ENCODE peak calls at places on chromosome X, in nine cellular contexts. One of them, this sample, is unnamed.
A peak's percentile ranks its signal among the peaks of the same experiment; 100 is the strongest.

GRCh38 chrX:42752730-42753129 is 25.2 kb downstream of the PPP1R2C start:
- DNase-seq in CD4-positive, alpha-beta memory T cell: no peak
- DNase-seq in IMR-90: no peak
- DNase-seq in heart left ventricle: no peak
- DNase-seq in left ventricle myocardium inferior: no peak
- DNase-seq in A549: no peak
- DNase-seq in tibial artery: no peak
- DNase-seq in OCI-LY7: no peak
- DNase-seq in breast epithelium: no peak
- DNase-seq in this sample: no peak

GRCh38 chrX:129945131-129945530 is 37.3 kb upstream of the BCORL1 start:
- DNase-seq in left ventricle myocardium inferior: no peak
- DNase-seq in IMR-90: peak; percentile 22
- DNase-seq in A549: peak; percentile 10
- DNase-seq in heart left ventricle: no peak
- DNase-seq in CD4-positive, alpha-beta memory T cell: no peak
- DNase-seq in tibial artery: no peak
- DNase-seq in breast epithelium: no peak
- DNase-seq in OCI-LY7: no peak
- DNase-seq in this sample: no peak

GRCh38 chrX:136764206-136764605 is 16.5 kb downstream of the ARHGEF6 start:
- DNase-seq in tibial artery: no peak
- DNase-seq in OCI-LY7: no peak
- DNase-seq in IMR-90: no peak
- DNase-seq in A549: no peak
- DNase-seq in CD4-positive, alpha-beta memory T cell: no peak
- DNase-seq in breast epithelium: no peak
- DNase-seq in heart left ventricle: no peak
- DNase-seq in left ventricle myocardium inferior: no peak
- DNase-seq in this sample: no peak

GRCh38 chrX:149161438-149162088 is 343.5 kb downstream of the IDS start:
- DNase-seq in left ventricle myocardium inferior: no peak
- DNase-seq in heart left ventricle: no peak
- DNase-seq in OCI-LY7: no peak
- DNase-seq in A549: no peak
- DNase-seq in CD4-positive, alpha-beta memory T cell: no peak
- DNase-seq in IMR-90: no peak
- DNase-seq in tibial artery: no peak
- DNase-seq in breast epithelium: no peak
- DNase-seq in this sample: no peak

GRCh38 chrX:131394384-131394783 is 105.3 kb upstream of the IGSF1 start:
- DNase-seq in A549: peak; percentile 1
- DNase-seq in left ventricle myocardium inferior: no peak
- DNase-seq in IMR-90: no peak
- DNase-seq in breast epithelium: no peak
- DNase-seq in CD4-positive, alpha-beta memory T cell: no peak
- DNase-seq in tibial artery: no peak
- DNase-seq in heart left ventricle: no peak
- DNase-seq in OCI-LY7: peak; percentile 3
- DNase-seq in this sample: no peak

GRCh38 chrX:113743069-113743468 is 840.8 kb upstream of the HTR2C start:
- DNase-seq in left ventricle myocardium inferior: no peak
- DNase-seq in heart left ventricle: no peak
- DNase-seq in OCI-LY7: peak; percentile 40
- DNase-seq in IMR-90: no peak
- DNase-seq in CD4-positive, alpha-beta memory T cell: no peak
- DNase-seq in A549: no peak
- DNase-seq in tibial artery: no peak
- DNase-seq in breast epithelium: no peak
- DNase-seq in this sample: no peak

GRCh38 chrX:102651968-102652744 is 873 bp downstream of the GPRASP1 start:
- DNase-seq in heart left ventricle: no peak
- DNase-seq in CD4-positive, alpha-beta memory T cell: peak; percentile 76
- DNase-seq in breast epithelium: peak; percentile 56
- DNase-seq in IMR-90: peak; percentile 29
- DNase-seq in tibial artery: peak; percentile 42
- DNase-seq in left ventricle myocardium inferior: no peak
- DNase-seq in A549: peak; percentile 30
- DNase-seq in OCI-LY7: no peak
- DNase-seq in this sample: peak; percentile 73

GRCh38 chrX:78375894-78376293 is 48.5 kb upstream of the CYSLTR1 start:
- DNase-seq in tibial artery: no peak
- DNase-seq in heart left ventricle: no peak
- DNase-seq in A549: no peak
- DNase-seq in OCI-LY7: no peak
- DNase-seq in CD4-positive, alpha-beta memory T cell: peak; percentile 13
- DNase-seq in breast epithelium: no peak
- DNase-seq in left ventricle myocardium inferior: no peak
- DNase-seq in IMR-90: no peak
- DNase-seq in this sample: no peak

GRCh38 chrX:53481816-53482485 is 47.8 kb upstream of the HSD17B10 start:
- DNase-seq in CD4-positive, alpha-beta memory T cell: peak; percentile 37
- DNase-seq in left ventricle myocardium inferior: no peak
- DNase-seq in A549: peak; percentile 78
- DNase-seq in tibial artery: peak; percentile 51
- DNase-seq in IMR-90: peak; percentile 69
- DNase-seq in heart left ventricle: no peak
- DNase-seq in OCI-LY7: peak; percentile 60
- DNase-seq in breast epithelium: peak; percentile 30
- DNase-seq in this sample: no peak

GRCh38 chrX:148504412-148504950 is 4.1 kb downstream of the AFF2 start:
- DNase-seq in IMR-90: no peak
- DNase-seq in heart left ventricle: peak; percentile 40
- DNase-seq in A549: no peak
- DNase-seq in OCI-LY7: no peak
- DNase-seq in tibial artery: no peak
- DNase-seq in breast epithelium: no peak
- DNase-seq in left ventricle myocardium inferior: no peak
- DNase-seq in CD4-positive, alpha-beta memory T cell: no peak
- DNase-seq in this sample: no peak

GRCh38 chrX:85499400-85499799 is 119.9 kb upstream of the POF1B start:
- DNase-seq in heart left ventricle: no peak
- DNase-seq in OCI-LY7: no peak
- DNase-seq in breast epithelium: no peak
- DNase-seq in A549: no peak
- DNase-seq in CD4-positive, alpha-beta memory T cell: no peak
- DNase-seq in IMR-90: no peak
- DNase-seq in tibial artery: no peak
- DNase-seq in left ventricle myocardium inferior: no peak
- DNase-seq in this sample: no peak

GRCh38 chrX:12292996-12293765 is 154.9 kb downstream of the FRMPD4 start:
- DNase-seq in A549: no peak
- DNase-seq in OCI-LY7: no peak
- DNase-seq in CD4-positive, alpha-beta memory T cell: no peak
- DNase-seq in left ventricle myocardium inferior: no peak
- DNase-seq in heart left ventricle: no peak
- DNase-seq in IMR-90: peak; percentile 75
- DNase-seq in breast epithelium: no peak
- DNase-seq in tibial artery: no peak
- DNase-seq in this sample: no peak

GRCh38 chrX:130170752-130171445 is 863 bp upstream of the RAB33A start:
- DNase-seq in CD4-positive, alpha-beta memory T cell: peak; percentile 55
- DNase-seq in IMR-90: no peak
- DNase-seq in A549: peak; percentile 59
- DNase-seq in breast epithelium: no peak
- DNase-seq in tibial artery: no peak
- DNase-seq in heart left ventricle: peak; percentile 64
- DNase-seq in left ventricle myocardium inferior: peak; percentile 41
- DNase-seq in OCI-LY7: peak; percentile 71
- DNase-seq in this sample: no peak

GRCh38 chrX:12901486-12901885 is 4.9 kb upstream of the TLR8 start:
- DNase-seq in IMR-90: peak; percentile 39
- DNase-seq in tibial artery: peak; percentile 29
- DNase-seq in left ventricle myocardium inferior: peak; percentile 31
- DNase-seq in breast epithelium: peak; percentile 40
- DNase-seq in CD4-positive, alpha-beta memory T cell: peak; percentile 49
- DNase-seq in OCI-LY7: peak; percentile 70
- DNase-seq in A549: peak; percentile 61
- DNase-seq in heart left ventricle: peak; percentile 64
- DNase-seq in this sample: peak; percentile 32

GRCh38 chrX:129496625-129497024 is 26.7 kb downstream of the SMARCA1 start:
- DNase-seq in CD4-positive, alpha-beta memory T cell: no peak
- DNase-seq in breast epithelium: no peak
- DNase-seq in OCI-LY7: no peak
- DNase-seq in IMR-90: peak; percentile 67
- DNase-seq in tibial artery: no peak
- DNase-seq in left ventricle myocardium inferior: no peak
- DNase-seq in heart left ventricle: no peak
- DNase-seq in A549: no peak
- DNase-seq in this sample: no peak

GRCh38 chrX:50475208-50475607 is 4.6 kb upstream of the DGKK start:
- DNase-seq in A549: no peak
- DNase-seq in left ventricle myocardium inferior: no peak
- DNase-seq in tibial artery: no peak
- DNase-seq in heart left ventricle: no peak
- DNase-seq in OCI-LY7: no peak
- DNase-seq in IMR-90: no peak
- DNase-seq in breast epithelium: no peak
- DNase-seq in CD4-positive, alpha-beta memory T cell: no peak
- DNase-seq in this sample: no peak

GRCh38 chrX:118861338-118861737 is 37.7 kb downstream of the ZCCHC12 start:
- DNase-seq in breast epithelium: no peak
- DNase-seq in tibial artery: no peak
- DNase-seq in OCI-LY7: no peak
- DNase-seq in IMR-90: no peak
- DNase-seq in A549: no peak
- DNase-seq in left ventricle myocardium inferior: no peak
- DNase-seq in heart left ventricle: no peak
- DNase-seq in CD4-positive, alpha-beta memory T cell: no peak
- DNase-seq in this sample: no peak

GRCh38 chrX:118853596-118853995 is 30.0 kb downstream of the ZCCHC12 start:
- DNase-seq in tibial artery: no peak
- DNase-seq in IMR-90: no peak
- DNase-seq in breast epithelium: no peak
- DNase-seq in OCI-LY7: no peak
- DNase-seq in heart left ventricle: no peak
- DNase-seq in left ventricle myocardium inferior: no peak
- DNase-seq in CD4-positive, alpha-beta memory T cell: no peak
- DNase-seq in A549: no peak
- DNase-seq in this sample: no peak

GRCh38 chrX:118855681-118856310 is 32.2 kb downstream of the ZCCHC12 start:
- DNase-seq in CD4-positive, alpha-beta memory T cell: no peak
- DNase-seq in OCI-LY7: no peak
- DNase-seq in breast epithelium: no peak
- DNase-seq in IMR-90: no peak
- DNase-seq in left ventricle myocardium inferior: no peak
- DNase-seq in heart left ventricle: no peak
- DNase-seq in tibial artery: no peak
- DNase-seq in A549: no peak
- DNase-seq in this sample: no peak
- H3K4me1 ChIP-seq in CD4-positive, alpha-beta memory T cell: no peaks in the 10 kb centered on the region
- H3K4me1 ChIP-seq in OCI-LY7: no peaks in the 10 kb centered on the region
- H3K4me1 ChIP-seq in breast epithelium: no peaks in the 10 kb centered on the region
- H3K4me1 ChIP-seq in IMR-90: no peaks in the 10 kb centered on the region
- H3K4me1 ChIP-seq in left ventricle myocardium inferior: no peaks in the 10 kb centered on the region
- H3K4me1 ChIP-seq in heart left ventricle: no peaks in the 10 kb centered on the region
- H3K4me1 ChIP-seq in tibial artery: no peaks in the 10 kb centered on the region
- H3K4me1 ChIP-seq in A549: peaks cover 4% of the 10 kb centered on the region
- H3K4me1 ChIP-seq in this sample: no peaks in the 10 kb centered on the region

GRCh38 chrX:66635360-66635759 is 3.5 kb downstream of the EDA2R start:
- DNase-seq in left ventricle myocardium inferior: no peak
- DNase-seq in A549: peak; percentile 17
- DNase-seq in CD4-positive, alpha-beta memory T cell: no peak
- DNase-seq in IMR-90: peak; percentile 86
- DNase-seq in breast epithelium: no peak
- DNase-seq in tibial artery: no peak
- DNase-seq in heart left ventricle: no peak
- DNase-seq in OCI-LY7: no peak
- DNase-seq in this sample: peak; percentile 41

GRCh38 chrX:66633541-66633940 is 5.3 kb downstream of the EDA2R start:
- DNase-seq in heart left ventricle: no peak
- DNase-seq in left ventricle myocardium inferior: no peak
- DNase-seq in OCI-LY7: no peak
- DNase-seq in CD4-positive, alpha-beta memory T cell: no peak
- DNase-seq in breast epithelium: no peak
- DNase-seq in A549: no peak
- DNase-seq in tibial artery: no peak
- DNase-seq in IMR-90: peak; percentile 76
- DNase-seq in this sample: peak; percentile 20

GRCh38 chrX:66632986-66633385 is 5.9 kb downstream of the EDA2R start:
- DNase-seq in heart left ventricle: no peak
- DNase-seq in breast epithelium: no peak
- DNase-seq in tibial artery: no peak
- DNase-seq in left ventricle myocardium inferior: no peak
- DNase-seq in A549: no peak
- DNase-seq in OCI-LY7: no peak
- DNase-seq in IMR-90: peak; percentile 35
- DNase-seq in CD4-positive, alpha-beta memory T cell: no peak
- DNase-seq in this sample: no peak

GRCh38 chrX:66632473-66632872 is 6.4 kb downstream of the EDA2R start:
- DNase-seq in OCI-LY7: no peak
- DNase-seq in tibial artery: no peak
- DNase-seq in left ventricle myocardium inferior: no peak
- DNase-seq in IMR-90: peak; percentile 28
- DNase-seq in heart left ventricle: no peak
- DNase-seq in breast epithelium: no peak
- DNase-seq in A549: no peak
- DNase-seq in CD4-positive, alpha-beta memory T cell: no peak
- DNase-seq in this sample: no peak

GRCh38 chrX:66634272-66634671 is 4.6 kb downstream of the EDA2R start:
- DNase-seq in CD4-positive, alpha-beta memory T cell: no peak
- DNase-seq in A549: no peak
- DNase-seq in OCI-LY7: no peak
- DNase-seq in tibial artery: no peak
- DNase-seq in left ventricle myocardium inferior: no peak
- DNase-seq in breast epithelium: no peak
- DNase-seq in IMR-90: peak; percentile 6
- DNase-seq in heart left ventricle: no peak
- DNase-seq in this sample: no peak
- H3K4me3 ChIP-seq in CD4-positive, alpha-beta memory T cell: no peak overlapping the region
- H3K4me3 ChIP-seq in A549: no peak overlapping the region
- H3K4me3 ChIP-seq in OCI-LY7: no peak overlapping the region
- H3K4me3 ChIP-seq in tibial artery: no peak overlapping the region
- H3K4me3 ChIP-seq in left ventricle myocardium inferior: no peak overlapping the region
- H3K4me3 ChIP-seq in breast epithelium: no peak overlapping the region
- H3K4me3 ChIP-seq in IMR-90: no peak overlapping the region
- H3K4me3 ChIP-seq in heart left ventricle: no peak overlapping the region
- H3K4me3 ChIP-seq in this sample: no peak overlapping the region

GRCh38 chrX:44225667-44226066 is 117.8 kb downstream of the EFHC2 start:
- DNase-seq in left ventricle myocardium inferior: no peak
- DNase-seq in A549: no peak
- DNase-seq in CD4-positive, alpha-beta memory T cell: no peak
- DNase-seq in OCI-LY7: no peak
- DNase-seq in tibial artery: no peak
- DNase-seq in heart left ventricle: no peak
- DNase-seq in breast epithelium: no peak
- DNase-seq in IMR-90: no peak
- DNase-seq in this sample: no peak
- H3K9me3 ChIP-seq in left ventricle myocardium inferior: no peaks in the 10 kb centered on the region
- H3K9me3 ChIP-seq in A549: no peaks in the 10 kb centered on the region
- H3K9me3 ChIP-seq in CD4-positive, alpha-beta memory T cell: no peaks in the 10 kb centered on the region
- H3K9me3 ChIP-seq in OCI-LY7: no peaks in the 10 kb centered on the region
- H3K9me3 ChIP-seq in tibial artery: no peaks in the 10 kb centered on the region
- H3K9me3 ChIP-seq in heart left ventricle: no peaks in the 10 kb centered on the region
- H3K9me3 ChIP-seq in breast epithelium: no peaks in the 10 kb centered on the region
- H3K9me3 ChIP-seq in IMR-90: no peaks in the 10 kb centered on the region
- H3K9me3 ChIP-seq in this sample: no peaks in the 10 kb centered on the region

DNA sequence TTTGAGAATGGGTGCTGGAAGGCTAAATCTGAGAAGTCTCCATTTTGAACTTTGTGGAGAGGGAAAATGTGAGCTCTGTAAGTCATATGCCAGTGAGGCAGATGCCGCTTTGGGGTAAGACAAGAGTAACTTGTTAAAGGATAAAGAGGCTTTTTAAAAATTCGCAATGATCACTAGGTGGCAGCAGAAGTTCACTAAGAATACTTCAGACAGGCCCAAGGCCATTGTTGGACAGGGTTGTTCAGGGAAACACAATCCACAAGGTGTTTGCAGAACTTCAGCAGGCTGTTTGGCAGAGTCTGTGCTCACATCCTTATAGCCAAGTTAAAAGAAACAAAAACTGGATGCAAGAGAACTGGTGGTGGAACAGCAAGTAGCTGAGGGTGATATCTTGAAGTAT is 13.7 kb upstream of the PIGA start:
- DNase-seq in A549: peak; percentile 72
- DNase-seq in heart left ventricle: no peak
- DNase-seq in left ventricle myocardium inferior: no peak
- DNase-seq in OCI-LY7: peak; percentile 61
- DNase-seq in breast epithelium: no peak
- DNase-seq in IMR-90: peak; percentile 73
- DNase-seq in tibial artery: no peak
- DNase-seq in CD4-positive, alpha-beta memory T cell: peak; percentile 11
- DNase-seq in this sample: no peak
- H3K4me1 ChIP-seq in A549: peaks cover 4% of the 10 kb centered on the region
- H3K4me1 ChIP-seq in heart left ventricle: no peaks in the 10 kb centered on the region
- H3K4me1 ChIP-seq in left ventricle myocardium inferior: no peaks in the 10 kb centered on the region
- H3K4me1 ChIP-seq in OCI-LY7: no peaks in the 10 kb centered on the region
- H3K4me1 ChIP-seq in breast epithelium: no peaks in the 10 kb centered on the region
- H3K4me1 ChIP-seq in IMR-90: no peaks in the 10 kb centered on the region
- H3K4me1 ChIP-seq in tibial artery: no peaks in the 10 kb centered on the region
- H3K4me1 ChIP-seq in CD4-positive, alpha-beta memory T cell: no peaks in the 10 kb centered on the region
- H3K4me1 ChIP-seq in this sample: no peaks in the 10 kb centered on the region